ENCODE peak calls at places on chromosomes 5 and 9, in four cellular contexts. A is keratinocyte, T is SJSA1, K is tibial nerve. O is an unnamed sample.

GRCh38 chr9:36214571-36214970 is 23.9 kb downstream of the CLTA start:
- DNase-seq in A (no peak), T (no peak), K (no peak), O (no peak)

GRCh38 chr5:100537946-100538345 is 2.8 kb downstream of the FAM174A start:
- DNase-seq in A (no peak), T (no peak), K (no peak), O (no peak)

GRCh38 chr5:96459313-96460109 is 26.5 kb upstream of the PCSK1 start:
- DNase-seq in A (no peak), T (no peak), K (no peak), O (no peak)

GRCh38 chr5:117357886-117358285 is 783.3 kb upstream of the SEMA6A start:
- DNase-seq in A (no peak), T (no peak), K (no peak), O (no peak)

GRCh38 chr9:111683351-111683750 is 21.9 kb downstream of the GNG10 start:
- DNase-seq in A (no peak), T (no peak), K (no peak), O (no peak)

GRCh38 chr5:55633574-55634203 is 78.4 kb downstream of the SLC38A9 start:
- DNase-seq in A (no peak), T (peak), K (no peak), O (no peak)

GRCh38 chr9:116632990-116633441 is 54.1 kb upstream of the TRIM32 start:
- DNase-seq in A (no peak), T (no peak), K (no peak), O (no peak)

GRCh38 chr5:126778675-126779403 is 1.9 kb downstream of the LMNB1 start:
- DNase-seq in A (no peak), T (no peak), K (no peak), O (no peak)

DNA sequence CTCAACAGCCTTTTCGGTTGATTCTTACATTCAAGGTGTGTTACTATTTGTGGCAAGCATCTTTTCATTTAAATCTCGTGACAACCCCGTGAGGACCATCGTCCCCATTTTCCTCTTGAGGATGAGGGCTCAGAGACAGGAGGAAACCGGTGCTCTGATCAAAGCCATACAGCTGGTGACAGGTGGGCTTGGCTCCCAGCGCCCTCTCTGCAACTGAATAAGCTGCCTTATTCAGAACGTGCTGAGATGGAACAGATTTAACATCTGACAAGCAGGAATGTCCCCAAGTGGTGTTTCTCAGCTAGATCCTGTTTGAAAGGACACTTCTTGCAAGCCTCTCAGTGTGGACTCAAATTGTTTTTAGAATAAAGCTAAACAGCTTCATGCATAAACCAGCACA is 22.2 kb upstream of the MAPK9 start:
- DNase-seq in A (no peak), T (no peak), K (no peak), O (no peak)
- H3K4me3 ChIP-seq in A (no peak), T (no peak), K (no peak), O (no peak)

DNA sequence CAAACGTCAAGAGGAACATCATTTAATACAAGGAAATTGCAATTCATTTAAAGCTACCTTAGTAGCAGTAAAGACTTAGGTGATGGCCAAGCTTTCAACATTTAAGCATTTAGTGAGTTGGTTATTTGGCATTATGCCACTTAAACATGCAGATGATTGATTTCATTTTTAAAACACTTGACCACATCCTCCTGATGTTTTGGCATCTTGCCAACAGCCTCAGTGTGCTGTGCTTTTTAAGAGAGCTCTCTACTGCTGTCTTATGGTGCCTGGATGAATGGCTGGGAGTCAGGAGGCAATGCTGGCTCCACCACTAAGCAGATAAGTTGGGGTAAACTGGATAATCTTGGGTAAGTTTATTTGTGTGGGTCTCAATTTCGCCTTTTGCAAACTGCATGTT is 364.5 kb downstream of the MAN2A1 start:
- DNase-seq in A (peak), T (no peak), K (no peak), O (no peak)
- H3K27ac ChIP-seq in A (no peak), T (no peak), K (no peak), O (peak)

GRCh38 chr5:138140268-138140667 is 1.0 kb upstream of the NME5 start:
- DNase-seq in A (no peak), T (no peak), K (no peak), O (no peak)

GRCh38 chr5:138141734-138142133 is 2.5 kb upstream of the NME5 start:
- DNase-seq in A (no peak), T (no peak), K (no peak), O (no peak)

GRCh38 chr5:138138949-138139775 is at the start of gene NME5:
- DNase-seq in A (no peak), T (no peak), K (no peak), O (peak)

GRCh38 chr5:138139776-138140080 is 500 bp upstream of the NME5 start:
- DNase-seq in A (no peak), T (no peak), K (no peak), O (no peak)
- H3K4me3 ChIP-seq in A (no peak), T (no peak), K (no peak), O (no peak)

DNA sequence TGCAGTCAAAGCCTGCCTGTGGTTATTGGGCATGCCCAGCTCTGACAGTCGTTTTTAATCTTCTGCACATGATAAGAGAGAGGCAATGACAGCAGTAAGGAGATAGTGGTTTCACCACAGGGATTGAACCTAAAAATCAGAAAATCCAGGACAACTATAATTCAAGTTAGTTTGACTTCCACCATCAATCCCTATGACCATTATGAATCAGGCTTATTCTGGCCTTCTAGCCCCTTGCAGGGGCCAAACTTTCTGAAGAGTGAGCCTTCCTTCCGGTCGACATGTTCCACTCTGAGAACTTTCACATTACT is 782.9 kb upstream of the NUDT12 start:
- DNase-seq in A (no peak), T (no peak), K (no peak), O (no peak)
- H3K27ac ChIP-seq in A (no peak), T (no peak), K (no peak), O (no peak)

DNA sequence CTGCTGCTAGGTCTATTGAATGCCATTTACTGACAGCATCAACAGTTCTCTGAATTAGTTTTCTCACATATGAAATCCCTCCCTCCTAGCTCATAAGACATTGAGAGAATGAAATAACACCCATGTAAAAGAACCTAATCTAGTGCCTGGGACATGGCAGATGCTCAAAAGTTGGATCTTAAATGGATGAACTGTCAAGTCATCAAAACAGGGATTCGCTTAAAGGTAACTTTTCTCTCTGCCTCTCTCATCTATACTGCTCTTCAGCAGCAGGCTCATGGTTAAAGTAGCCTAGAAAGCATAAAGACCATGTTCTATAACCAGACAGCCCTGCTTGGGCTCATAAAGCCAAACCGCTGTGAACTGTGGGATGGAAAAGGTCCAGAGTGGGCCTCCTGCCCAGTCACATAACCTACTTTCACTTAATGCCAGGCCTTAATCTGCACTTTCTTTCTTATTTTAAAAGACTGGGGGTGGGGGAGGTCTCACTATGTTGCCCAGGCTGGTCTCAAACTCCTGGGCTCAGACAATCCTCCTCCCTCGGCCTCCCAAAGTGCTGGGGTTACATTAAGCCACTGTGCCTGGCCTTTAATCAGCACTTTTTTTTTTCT is 3.7 kb downstream of the TMEM245 start:
- DNase-seq in A (no peak), T (no peak), K (no peak), O (no peak)
- H3K4me3 ChIP-seq in A (no peak), T (no peak), K (no peak), O (no peak)

DNA sequence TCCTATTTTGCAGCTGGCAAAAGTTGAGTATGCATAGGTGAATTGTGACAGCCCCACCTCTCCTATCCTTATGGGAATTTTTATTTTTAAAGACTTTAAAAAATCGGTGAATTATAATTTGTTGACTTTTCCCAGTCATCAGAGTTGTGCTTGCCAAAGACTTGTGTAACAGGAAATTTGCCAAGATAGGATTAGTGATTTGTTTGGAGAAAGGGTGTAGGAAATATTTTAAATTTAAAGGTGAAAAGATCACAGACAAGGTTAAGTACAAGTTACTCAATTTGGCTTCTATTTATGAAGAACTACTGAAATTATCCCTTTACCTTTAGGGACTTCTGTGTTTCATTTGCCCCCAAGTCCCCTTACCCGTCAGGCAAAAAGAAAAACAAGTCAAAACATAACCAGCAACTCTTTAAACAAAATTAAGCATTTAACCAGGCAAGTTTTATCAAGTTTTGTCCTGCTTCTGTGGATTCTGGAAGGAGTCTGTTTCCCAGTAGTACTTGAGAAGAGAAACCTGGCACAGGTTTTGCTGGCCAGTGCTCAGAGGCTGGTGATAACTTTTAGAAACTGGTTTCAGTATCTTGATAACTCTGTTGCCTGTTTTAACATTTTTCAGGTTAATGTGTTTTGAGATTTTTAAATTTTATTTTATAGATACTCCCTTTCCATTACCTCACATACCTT is 285.4 kb downstream of the MAST4 start:
- DNase-seq in A (no peak), T (no peak), K (no peak), O (no peak)
- H3K27ac ChIP-seq in A (peak), T (no peak), K (no peak), O (no peak)

DNA sequence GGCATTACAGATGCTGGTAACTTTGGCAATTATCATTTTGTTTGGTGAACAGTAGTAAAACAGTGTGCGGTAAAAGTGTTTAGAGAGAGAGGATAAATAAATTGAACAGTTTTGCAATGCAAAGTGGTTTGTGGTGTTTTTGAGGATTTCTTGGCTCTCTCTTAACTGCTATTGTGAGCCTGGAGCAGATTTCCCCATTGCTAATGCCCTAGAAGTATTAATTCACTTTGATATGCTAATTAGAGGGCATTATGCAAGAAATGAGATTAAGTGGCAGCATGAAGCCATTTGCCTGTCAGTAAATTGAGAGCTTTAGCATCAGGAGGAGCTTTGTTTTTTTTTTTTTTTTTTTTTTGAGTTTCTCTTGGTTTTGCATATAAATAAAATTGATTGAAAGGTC is 8.2 kb downstream of the PBX3 start:
- DNase-seq in A (no peak), T (no peak), K (no peak), O (no peak)
- H3K4me3 ChIP-seq in A (no peak), T (no peak), K (no peak), O (no peak)

GRCh38 chr9:85528142-85528541 is 213.6 kb downstream of the AGTPBP1 start:
- DNase-seq in A (no peak), T (no peak), K (no peak), O (no peak)
- H3K27ac ChIP-seq in A (no peak), T (no peak), K (no peak), O (no peak)